ENCODE peak calls at places on chromosomes 16 and 17, in five cellular contexts. V, W, G, I and Y are unnamed samples.
A peak's percentile ranks its signal among the peaks of the same experiment; 100 is the strongest.

GRCh38 chr17:4893721-4894560 is 5.4 kb upstream of the C17orf107 start:
- DNase-seq in V (no peak), W (no peak), G (no peak), I (no peak), Y (no peak)

GRCh38 chr17:19705201-19705600 is 11.2 kb downstream of the SLC47A2 start:
- DNase-seq in V (no peak), W (no peak), G (no peak), I (no peak), Y (no peak)

GRCh38 chr17:1036171-1036844 is 39.4 kb downstream of the TIMM22 start:
- DNase-seq in V (no peak), W (no peak), G (no peak), I (no peak), Y (no peak)

GRCh38 chr17:27578718-27579085 is 52.3 kb upstream of the LGALS9 start:
- DNase-seq in V (peak; percentile 69), W (peak; percentile 73), G (peak; percentile 82), I (no peak), Y (no peak)

GRCh38 chr17:33968350-33969044 is 286.6 kb upstream of the CCL2 start:
- DNase-seq in V (no peak), W (peak; percentile 45), G (peak; percentile 56), I (no peak), Y (peak; percentile 37)

GRCh38 chr17:56812971-56813388 is 20.7 kb downstream of the C17orf67 start:
- DNase-seq in V (no peak), W (no peak), G (no peak), I (no peak), Y (no peak)

GRCh38 chr17:13544292-13544691 is 57.4 kb downstream of the HS3ST3A1 start:
- DNase-seq in V (peak; percentile 94), W (no peak), G (no peak), I (no peak), Y (peak; percentile 28)

GRCh38 chr17:64036198-64036922 is 15.9 kb upstream of the ICAM2 start:
- DNase-seq in V (no peak), W (no peak), G (no peak), I (no peak), Y (no peak)

GRCh38 chr17:47694018-47694817 is at the start of gene TBKBP1:
- DNase-seq in V (no peak), W (no peak), G (peak; percentile 54), I (no peak), Y (no peak)

GRCh38 chr16:57620316-57621231 is 7.9 kb upstream of the ADGRG1 start:
- DNase-seq in V (no peak), W (no peak), G (no peak), I (no peak), Y (no peak)

GRCh38 chr17:80095038-80095843 is 6.1 kb upstream of the GAA start:
- DNase-seq in V (no peak), W (no peak), G (no peak), I (no peak), Y (no peak)